ENCODE peak calls at places on chromosomes 1 and 21, in eight cellular contexts. One of them, this sample, is unnamed.
A peak's percentile ranks its signal among the peaks of the same experiment; 100 is the strongest.

GRCh38 chr1:234886081-234886874 is 242.4 kb downstream of the TOMM20 start:
- DNase-seq in neural progenitor cell: no peak
- DNase-seq in esophagus muscularis mucosa: no peak
- DNase-seq in cardiac muscle cell: no peak
- DNase-seq in fibroblast of lung: no peak
- DNase-seq in gastrocnemius medialis: peak; percentile 93
- DNase-seq in Peyer's patch: no peak
- DNase-seq in GM23338: no peak
- DNase-seq in this sample: peak; percentile 77

GRCh38 chr1:228058981-228059535 is 23.4 kb upstream of the ARF1 start:
- DNase-seq in neural progenitor cell: no peak
- DNase-seq in esophagus muscularis mucosa: no peak
- DNase-seq in cardiac muscle cell: no peak
- DNase-seq in fibroblast of lung: no peak
- DNase-seq in gastrocnemius medialis: no peak
- DNase-seq in Peyer's patch: no peak
- DNase-seq in GM23338: peak; percentile 42
- DNase-seq in this sample: no peak

GRCh38 chr1:205565799-205566198 is 61.3 kb downstream of the CDK18 start:
- DNase-seq in neural progenitor cell: no peak
- DNase-seq in esophagus muscularis mucosa: no peak
- DNase-seq in cardiac muscle cell: no peak
- DNase-seq in fibroblast of lung: no peak
- DNase-seq in gastrocnemius medialis: no peak
- DNase-seq in Peyer's patch: no peak
- DNase-seq in GM23338: no peak
- DNase-seq in this sample: no peak

GRCh38 chr1:109765896-109766615 is 2.3 kb upstream of the EPS8L3 start:
- DNase-seq in neural progenitor cell: no peak
- DNase-seq in esophagus muscularis mucosa: no peak
- DNase-seq in cardiac muscle cell: no peak
- DNase-seq in fibroblast of lung: no peak
- DNase-seq in gastrocnemius medialis: peak; percentile 7
- DNase-seq in Peyer's patch: no peak
- DNase-seq in GM23338: no peak
- DNase-seq in this sample: peak; percentile 43

GRCh38 chr21:42513151-42513984 is at the start of gene SLC37A1:
- DNase-seq in neural progenitor cell: peak; percentile 65
- DNase-seq in esophagus muscularis mucosa: no peak
- DNase-seq in cardiac muscle cell: no peak
- DNase-seq in fibroblast of lung: peak; percentile 23
- DNase-seq in gastrocnemius medialis: peak; percentile 42
- DNase-seq in Peyer's patch: peak; percentile 43
- DNase-seq in GM23338: peak; percentile 73
- DNase-seq in this sample: peak; percentile 38

GRCh38 chr1:76408303-76408702 is 333.8 kb downstream of the ST6GALNAC3 start:
- DNase-seq in neural progenitor cell: no peak
- DNase-seq in esophagus muscularis mucosa: no peak
- DNase-seq in cardiac muscle cell: no peak
- DNase-seq in fibroblast of lung: no peak
- DNase-seq in gastrocnemius medialis: no peak
- DNase-seq in Peyer's patch: no peak
- DNase-seq in GM23338: no peak
- DNase-seq in this sample: no peak

GRCh38 chr21:34771512-34772028 is 102.8 kb downstream of the CLIC6 start:
- DNase-seq in neural progenitor cell: no peak
- DNase-seq in esophagus muscularis mucosa: peak; percentile 60
- DNase-seq in cardiac muscle cell: peak; percentile 77
- DNase-seq in fibroblast of lung: peak; percentile 69
- DNase-seq in gastrocnemius medialis: no peak
- DNase-seq in Peyer's patch: no peak
- DNase-seq in GM23338: no peak
- DNase-seq in this sample: no peak

GRCh38 chr1:59434336-59434735 is 137.4 kb downstream of the FGGY start:
- DNase-seq in neural progenitor cell: no peak
- DNase-seq in esophagus muscularis mucosa: peak; percentile 66
- DNase-seq in cardiac muscle cell: no peak
- DNase-seq in fibroblast of lung: peak; percentile 52
- DNase-seq in gastrocnemius medialis: no peak
- DNase-seq in Peyer's patch: no peak
- DNase-seq in GM23338: no peak
- DNase-seq in this sample: no peak

GRCh38 chr1:41525891-41526587 is 41.6 kb upstream of the EDN2 start:
- DNase-seq in neural progenitor cell: no peak
- DNase-seq in esophagus muscularis mucosa: no peak
- DNase-seq in cardiac muscle cell: no peak
- DNase-seq in fibroblast of lung: no peak
- DNase-seq in gastrocnemius medialis: no peak
- DNase-seq in Peyer's patch: no peak
- DNase-seq in GM23338: no peak
- DNase-seq in this sample: no peak

GRCh38 chr1:87115317-87115885 is 201.0 kb downstream of the HS2ST1 start:
- DNase-seq in neural progenitor cell: no peak
- DNase-seq in esophagus muscularis mucosa: peak; percentile 80
- DNase-seq in cardiac muscle cell: peak; percentile 75
- DNase-seq in fibroblast of lung: peak; percentile 94
- DNase-seq in gastrocnemius medialis: peak; percentile 14
- DNase-seq in Peyer's patch: no peak
- DNase-seq in GM23338: no peak
- DNase-seq in this sample: peak; percentile 37

GRCh38 chr1:15620155-15620545 is 2.9 kb downstream of the DDI2 start:
- DNase-seq in neural progenitor cell: no peak
- DNase-seq in esophagus muscularis mucosa: no peak
- DNase-seq in cardiac muscle cell: peak; percentile 51
- DNase-seq in fibroblast of lung: peak; percentile 41
- DNase-seq in gastrocnemius medialis: no peak
- DNase-seq in Peyer's patch: no peak
- DNase-seq in GM23338: no peak
- DNase-seq in this sample: no peak

GRCh38 chr21:37916795-37917142 is 512 bp upstream of the KCNJ6 start:
- DNase-seq in neural progenitor cell: peak; percentile 85
- DNase-seq in esophagus muscularis mucosa: no peak
- DNase-seq in cardiac muscle cell: no peak
- DNase-seq in fibroblast of lung: no peak
- DNase-seq in gastrocnemius medialis: no peak
- DNase-seq in Peyer's patch: no peak
- DNase-seq in GM23338: peak; percentile 87
- DNase-seq in this sample: no peak

GRCh38 chr1:15233689-15234088 is 13.3 kb upstream of the FHAD1 start:
- DNase-seq in neural progenitor cell: no peak
- DNase-seq in esophagus muscularis mucosa: no peak
- DNase-seq in cardiac muscle cell: no peak
- DNase-seq in fibroblast of lung: no peak
- DNase-seq in gastrocnemius medialis: no peak
- DNase-seq in Peyer's patch: no peak
- DNase-seq in GM23338: no peak
- DNase-seq in this sample: no peak

GRCh38 chr1:4005431-4005830 is 105.4 kb upstream of the C1orf174 start:
- DNase-seq in neural progenitor cell: no peak
- DNase-seq in esophagus muscularis mucosa: no peak
- DNase-seq in cardiac muscle cell: no peak
- DNase-seq in fibroblast of lung: no peak
- DNase-seq in gastrocnemius medialis: no peak
- DNase-seq in Peyer's patch: no peak
- DNase-seq in GM23338: no peak
- DNase-seq in this sample: no peak

GRCh38 chr1:1098656-1099425 is 17.0 kb downstream of the C1orf159 start:
- DNase-seq in neural progenitor cell: no peak
- DNase-seq in esophagus muscularis mucosa: no peak
- DNase-seq in cardiac muscle cell: no peak
- DNase-seq in fibroblast of lung: no peak
- DNase-seq in gastrocnemius medialis: no peak
- DNase-seq in Peyer's patch: no peak
- DNase-seq in GM23338: no peak
- DNase-seq in this sample: no peak

DNA sequence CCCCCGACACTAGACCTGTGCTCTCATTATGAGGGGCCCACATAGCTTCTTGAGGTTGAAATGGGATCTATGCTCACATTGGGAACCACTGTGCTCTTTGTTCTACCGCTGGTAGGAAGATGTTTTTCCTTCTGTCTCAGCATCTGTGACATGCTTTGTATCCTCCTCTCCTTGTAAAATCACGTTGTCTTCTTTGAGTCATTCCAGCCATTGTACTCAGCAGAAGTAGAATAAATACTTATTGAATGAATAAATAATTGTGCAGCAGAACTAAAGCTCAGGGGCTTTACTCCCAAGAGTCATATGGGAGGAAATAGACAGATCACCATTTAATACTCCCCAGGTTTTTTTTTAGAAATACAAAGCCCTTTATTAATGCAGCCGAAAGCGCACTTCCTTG is 66.3 kb upstream of the EDEM3 start:
- DNase-seq in neural progenitor cell: no peak
- DNase-seq in esophagus muscularis mucosa: no peak
- DNase-seq in cardiac muscle cell: no peak
- DNase-seq in fibroblast of lung: no peak
- DNase-seq in gastrocnemius medialis: no peak
- DNase-seq in Peyer's patch: no peak
- DNase-seq in GM23338: no peak
- DNase-seq in this sample: no peak
- TF ChIP-seq CTCF in neural progenitor cell: no peak
- TF ChIP-seq CTCF in esophagus muscularis mucosa: no peak
- TF ChIP-seq CTCF in cardiac muscle cell: no peak
- TF ChIP-seq CTCF in fibroblast of lung: no peak
- TF ChIP-seq CTCF in gastrocnemius medialis: no peak
- TF ChIP-seq CTCF in Peyer's patch: no peak
- TF ChIP-seq CTCF in GM23338: no peak
- TF ChIP-seq CTCF in this sample: no peak

GRCh38 chr1:18599096-18599495 is 31.6 kb upstream of the PAX7 start:
- DNase-seq in neural progenitor cell: peak; percentile 49
- DNase-seq in esophagus muscularis mucosa: no peak
- DNase-seq in cardiac muscle cell: no peak
- DNase-seq in fibroblast of lung: no peak
- DNase-seq in gastrocnemius medialis: no peak
- DNase-seq in Peyer's patch: no peak
- DNase-seq in GM23338: peak; percentile 27
- DNase-seq in this sample: no peak
- H3K4me1 ChIP-seq in neural progenitor cell: peaks cover 15% of the 10 kb centered on the region
- H3K4me1 ChIP-seq in esophagus muscularis mucosa: peaks cover 6% of the 10 kb centered on the region
- H3K4me1 ChIP-seq in cardiac muscle cell: no peaks in the 10 kb centered on the region
- H3K4me1 ChIP-seq in fibroblast of lung: no peaks in the 10 kb centered on the region
- H3K4me1 ChIP-seq in gastrocnemius medialis: no peaks in the 10 kb centered on the region
- H3K4me1 ChIP-seq in Peyer's patch: no peaks in the 10 kb centered on the region
- H3K4me1 ChIP-seq in GM23338: peaks cover 12% of the 10 kb centered on the region
- H3K4me1 ChIP-seq in this sample: no peaks in the 10 kb centered on the region

DNA sequence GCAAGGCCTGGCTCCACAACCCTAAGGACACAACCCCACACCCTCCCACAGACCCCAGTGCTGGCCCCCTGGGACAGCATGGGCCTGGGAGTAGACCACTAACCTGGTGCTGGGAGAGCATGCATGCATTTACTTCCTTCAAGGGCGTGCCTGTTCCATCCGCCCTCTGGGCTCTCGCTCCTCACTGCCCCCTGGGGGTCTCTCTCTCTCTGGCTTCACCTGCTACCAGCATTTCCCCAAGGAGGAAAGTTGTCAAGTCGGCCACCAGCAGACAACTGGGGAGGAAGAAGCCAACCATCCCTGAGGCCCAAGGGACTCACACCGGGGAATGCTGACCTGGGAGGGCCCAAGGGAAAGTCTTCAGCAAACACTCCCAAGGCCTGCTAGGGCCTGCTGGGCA is 6.5 kb downstream of the LRP8 start:
- DNase-seq in neural progenitor cell: peak; percentile 70
- DNase-seq in esophagus muscularis mucosa: no peak
- DNase-seq in cardiac muscle cell: no peak
- DNase-seq in fibroblast of lung: no peak
- DNase-seq in gastrocnemius medialis: no peak
- DNase-seq in Peyer's patch: no peak
- DNase-seq in GM23338: peak; percentile 82
- DNase-seq in this sample: no peak
- TF ChIP-seq CTCF in neural progenitor cell: peak; percentile 62
- TF ChIP-seq CTCF in esophagus muscularis mucosa: no peak
- TF ChIP-seq CTCF in cardiac muscle cell: no peak
- TF ChIP-seq CTCF in fibroblast of lung: peak; percentile 28
- TF ChIP-seq CTCF in gastrocnemius medialis: no peak
- TF ChIP-seq CTCF in Peyer's patch: no peak
- TF ChIP-seq CTCF in GM23338: peak; percentile 56
- TF ChIP-seq CTCF in this sample: no peak

DNA sequence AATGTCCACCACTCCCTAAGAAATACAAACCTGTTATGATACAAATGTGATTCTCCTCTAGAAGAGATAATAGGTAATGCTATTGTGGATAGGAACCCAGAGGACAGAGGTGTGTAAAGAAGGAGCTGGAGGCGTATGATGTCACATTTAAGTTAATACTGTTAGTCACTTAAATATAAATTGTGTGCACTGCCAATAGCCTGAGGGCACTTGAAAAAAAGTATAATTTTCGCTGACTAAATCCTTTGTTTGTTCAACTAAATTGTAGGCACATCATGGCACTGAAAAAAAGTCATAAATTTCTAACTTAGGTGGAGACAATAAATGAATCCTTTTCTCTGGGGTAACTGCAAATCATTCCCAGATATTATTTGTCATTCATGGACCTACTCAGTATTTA is 4.4 kb downstream of the RCSD1 start:
- DNase-seq in neural progenitor cell: no peak
- DNase-seq in esophagus muscularis mucosa: no peak
- DNase-seq in cardiac muscle cell: no peak
- DNase-seq in fibroblast of lung: no peak
- DNase-seq in gastrocnemius medialis: no peak
- DNase-seq in Peyer's patch: no peak
- DNase-seq in GM23338: no peak
- DNase-seq in this sample: no peak
- H3K4me1 ChIP-seq in neural progenitor cell: peaks cover 19% of the 10 kb centered on the region
- H3K4me1 ChIP-seq in esophagus muscularis mucosa: peaks cover 74% of the 10 kb centered on the region
- H3K4me1 ChIP-seq in cardiac muscle cell: peaks cover 62% of the 10 kb centered on the region
- H3K4me1 ChIP-seq in fibroblast of lung: peaks cover 5% of the 10 kb centered on the region
- H3K4me1 ChIP-seq in gastrocnemius medialis: peaks cover 53% of the 10 kb centered on the region
- H3K4me1 ChIP-seq in Peyer's patch: peaks cover 12% of the 10 kb centered on the region
- H3K4me1 ChIP-seq in GM23338: peaks cover 37% of the 10 kb centered on the region
- H3K4me1 ChIP-seq in this sample: peaks cover 64% of the 10 kb centered on the region

DNA sequence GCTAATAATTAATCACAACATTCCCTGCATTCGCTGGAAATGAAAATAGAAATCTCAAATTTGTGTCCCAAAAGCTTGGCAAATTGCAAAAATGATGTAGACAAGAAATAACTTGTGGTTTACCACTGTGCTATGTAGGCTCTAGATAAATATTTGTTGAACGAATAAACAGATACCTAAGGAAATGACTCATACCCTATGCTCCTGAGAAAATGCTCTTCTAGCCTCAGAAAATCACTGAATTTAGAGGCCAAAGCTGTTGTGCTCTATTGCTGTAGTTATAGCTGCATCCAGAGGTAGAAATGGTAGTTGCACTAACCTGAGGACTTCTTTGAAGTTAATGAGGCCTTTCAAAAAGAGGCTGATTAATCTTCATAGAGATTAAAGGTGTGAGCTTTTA is 142.0 kb upstream of the ZNHIT6 start:
- DNase-seq in neural progenitor cell: no peak
- DNase-seq in esophagus muscularis mucosa: no peak
- DNase-seq in cardiac muscle cell: peak; percentile 89
- DNase-seq in fibroblast of lung: peak; percentile 96
- DNase-seq in gastrocnemius medialis: no peak
- DNase-seq in Peyer's patch: no peak
- DNase-seq in GM23338: peak; percentile 6
- DNase-seq in this sample: no peak
- TF ChIP-seq CTCF in neural progenitor cell: no peak
- TF ChIP-seq CTCF in esophagus muscularis mucosa: no peak
- TF ChIP-seq CTCF in cardiac muscle cell: peak; percentile 36
- TF ChIP-seq CTCF in fibroblast of lung: peak; percentile 51
- TF ChIP-seq CTCF in gastrocnemius medialis: no peak
- TF ChIP-seq CTCF in Peyer's patch: no peak
- TF ChIP-seq CTCF in GM23338: no peak
- TF ChIP-seq CTCF in this sample: no peak

This sample was measured in psoas muscle.